ENCODE peak calls at places on chromosomes 7 and 10, in seven cellular contexts. One of them, this sample, is unnamed.

GRCh38 chr7:25619963-25620799 is 391.9 kb upstream of the NPVF start:
- DNase-seq in CD8-positive, alpha-beta memory T cell: no peak
- DNase-seq in colonic mucosa: no peak
- DNase-seq in ovary: no peak
- DNase-seq in A673: peak; percentile 82
- DNase-seq in IMR-90: no peak
- DNase-seq in sigmoid colon: no peak
- DNase-seq in this sample: no peak

GRCh38 chr10:8873310-8873709 is 818.8 kb downstream of the GATA3 start:
- DNase-seq in ovary: no peak
- DNase-seq in sigmoid colon: no peak
- DNase-seq in IMR-90: no peak
- DNase-seq in colonic mucosa: no peak
- DNase-seq in CD8-positive, alpha-beta memory T cell: no peak
- DNase-seq in A673: peak; percentile 11
- DNase-seq in this sample: no peak

GRCh38 chr7:3280445-3280844 is 20.6 kb upstream of the SDK1 start:
- DNase-seq in IMR-90: peak; percentile 42
- DNase-seq in CD8-positive, alpha-beta memory T cell: no peak
- DNase-seq in sigmoid colon: peak; percentile 81
- DNase-seq in A673: no peak
- DNase-seq in ovary: no peak
- DNase-seq in colonic mucosa: no peak
- DNase-seq in this sample: no peak

GRCh38 chr10:33327750-33328149 is 6.7 kb downstream of the NRP1 start:
- DNase-seq in CD8-positive, alpha-beta memory T cell: no peak
- DNase-seq in sigmoid colon: no peak
- DNase-seq in A673: peak; percentile 61
- DNase-seq in colonic mucosa: no peak
- DNase-seq in ovary: no peak
- DNase-seq in IMR-90: peak; percentile 47
- DNase-seq in this sample: no peak

GRCh38 chr7:100991631-100992030 is 22.3 kb downstream of the MUC12 start:
- DNase-seq in A673: no peak
- DNase-seq in colonic mucosa: no peak
- DNase-seq in ovary: no peak
- DNase-seq in IMR-90: no peak
- DNase-seq in sigmoid colon: no peak
- DNase-seq in CD8-positive, alpha-beta memory T cell: no peak
- DNase-seq in this sample: no peak

GRCh38 chr10:22648547-22648961 is 65.8 kb downstream of the PIP4K2A start:
- DNase-seq in ovary: no peak
- DNase-seq in CD8-positive, alpha-beta memory T cell: no peak
- DNase-seq in IMR-90: peak; percentile 46
- DNase-seq in colonic mucosa: no peak
- DNase-seq in A673: peak; percentile 79
- DNase-seq in sigmoid colon: no peak
- DNase-seq in this sample: no peak

GRCh38 chr7:86598311-86598710 is 45.4 kb upstream of the GRM3 start:
- DNase-seq in ovary: no peak
- DNase-seq in colonic mucosa: peak; percentile 26
- DNase-seq in A673: peak; percentile 39
- DNase-seq in CD8-positive, alpha-beta memory T cell: no peak
- DNase-seq in IMR-90: no peak
- DNase-seq in sigmoid colon: no peak
- DNase-seq in this sample: no peak

GRCh38 chr10:8137272-8137680 is 82.8 kb downstream of the GATA3 start:
- DNase-seq in A673: no peak
- DNase-seq in ovary: no peak
- DNase-seq in colonic mucosa: no peak
- DNase-seq in CD8-positive, alpha-beta memory T cell: peak; percentile 15
- DNase-seq in IMR-90: no peak
- DNase-seq in sigmoid colon: no peak
- DNase-seq in this sample: no peak

GRCh38 chr7:15947749-15948148 is 261.3 kb upstream of the MEOX2 start:
- DNase-seq in colonic mucosa: no peak
- DNase-seq in IMR-90: no peak
- DNase-seq in A673: no peak
- DNase-seq in ovary: no peak
- DNase-seq in CD8-positive, alpha-beta memory T cell: no peak
- DNase-seq in sigmoid colon: no peak
- DNase-seq in this sample: no peak

GRCh38 chr10:46042527-46042926 is 3.5 kb downstream of the MSMB start:
- DNase-seq in IMR-90: no peak
- DNase-seq in colonic mucosa: no peak
- DNase-seq in CD8-positive, alpha-beta memory T cell: no peak
- DNase-seq in A673: no peak
- DNase-seq in sigmoid colon: no peak
- DNase-seq in ovary: no peak
- DNase-seq in this sample: no peak

GRCh38 chr10:92010026-92010713 is 86.6 kb downstream of the BTAF1 start:
- DNase-seq in ovary: no peak
- DNase-seq in A673: no peak
- DNase-seq in sigmoid colon: no peak
- DNase-seq in colonic mucosa: no peak
- DNase-seq in IMR-90: no peak
- DNase-seq in CD8-positive, alpha-beta memory T cell: no peak
- DNase-seq in this sample: no peak

GRCh38 chr7:106659963-106660861 is 746 bp downstream of the CCDC71L start:
- DNase-seq in A673: peak; percentile 82
- DNase-seq in sigmoid colon: peak; percentile 86
- DNase-seq in ovary: peak; percentile 76
- DNase-seq in colonic mucosa: peak; percentile 81
- DNase-seq in CD8-positive, alpha-beta memory T cell: peak; percentile 71
- DNase-seq in IMR-90: peak; percentile 74
- DNase-seq in this sample: peak; percentile 71

GRCh38 chr10:34808789-34809745 is 6.0 kb downstream of the PARD3 start:
- DNase-seq in ovary: peak; percentile 38
- DNase-seq in A673: peak; percentile 24
- DNase-seq in sigmoid colon: peak; percentile 78
- DNase-seq in CD8-positive, alpha-beta memory T cell: no peak
- DNase-seq in IMR-90: peak; percentile 43
- DNase-seq in colonic mucosa: peak; percentile 38
- DNase-seq in this sample: no peak

GRCh38 chr10:123270221-123270620 is 116.0 kb downstream of the BUB3 start:
- DNase-seq in ovary: no peak
- DNase-seq in IMR-90: peak; percentile 25
- DNase-seq in sigmoid colon: no peak
- DNase-seq in CD8-positive, alpha-beta memory T cell: no peak
- DNase-seq in A673: no peak
- DNase-seq in colonic mucosa: no peak
- DNase-seq in this sample: no peak

GRCh38 chr10:132400041-132400546 is 3.1 kb downstream of the PWWP2B start:
- DNase-seq in CD8-positive, alpha-beta memory T cell: no peak
- DNase-seq in sigmoid colon: peak; percentile 65
- DNase-seq in ovary: no peak
- DNase-seq in A673: no peak
- DNase-seq in colonic mucosa: no peak
- DNase-seq in IMR-90: no peak
- DNase-seq in this sample: no peak

GRCh38 chr10:132400547-132401151 is 3.6 kb downstream of the PWWP2B start:
- DNase-seq in sigmoid colon: peak; percentile 64
- DNase-seq in ovary: peak; percentile 32
- DNase-seq in colonic mucosa: no peak
- DNase-seq in IMR-90: no peak
- DNase-seq in A673: no peak
- DNase-seq in CD8-positive, alpha-beta memory T cell: no peak
- DNase-seq in this sample: no peak

GRCh38 chr10:132397671-132398565 is 918 bp downstream of the PWWP2B start:
- DNase-seq in colonic mucosa: peak; percentile 67
- DNase-seq in IMR-90: peak; percentile 47
- DNase-seq in ovary: peak; percentile 70
- DNase-seq in A673: peak; percentile 49
- DNase-seq in CD8-positive, alpha-beta memory T cell: no peak
- DNase-seq in sigmoid colon: peak; percentile 81
- DNase-seq in this sample: peak; percentile 59

GRCh38 chr10:132398566-132398991 is 1.6 kb downstream of the PWWP2B start:
- DNase-seq in IMR-90: no peak
- DNase-seq in ovary: peak; percentile 49
- DNase-seq in colonic mucosa: no peak
- DNase-seq in A673: no peak
- DNase-seq in CD8-positive, alpha-beta memory T cell: no peak
- DNase-seq in sigmoid colon: peak; percentile 70
- DNase-seq in this sample: no peak

DNA sequence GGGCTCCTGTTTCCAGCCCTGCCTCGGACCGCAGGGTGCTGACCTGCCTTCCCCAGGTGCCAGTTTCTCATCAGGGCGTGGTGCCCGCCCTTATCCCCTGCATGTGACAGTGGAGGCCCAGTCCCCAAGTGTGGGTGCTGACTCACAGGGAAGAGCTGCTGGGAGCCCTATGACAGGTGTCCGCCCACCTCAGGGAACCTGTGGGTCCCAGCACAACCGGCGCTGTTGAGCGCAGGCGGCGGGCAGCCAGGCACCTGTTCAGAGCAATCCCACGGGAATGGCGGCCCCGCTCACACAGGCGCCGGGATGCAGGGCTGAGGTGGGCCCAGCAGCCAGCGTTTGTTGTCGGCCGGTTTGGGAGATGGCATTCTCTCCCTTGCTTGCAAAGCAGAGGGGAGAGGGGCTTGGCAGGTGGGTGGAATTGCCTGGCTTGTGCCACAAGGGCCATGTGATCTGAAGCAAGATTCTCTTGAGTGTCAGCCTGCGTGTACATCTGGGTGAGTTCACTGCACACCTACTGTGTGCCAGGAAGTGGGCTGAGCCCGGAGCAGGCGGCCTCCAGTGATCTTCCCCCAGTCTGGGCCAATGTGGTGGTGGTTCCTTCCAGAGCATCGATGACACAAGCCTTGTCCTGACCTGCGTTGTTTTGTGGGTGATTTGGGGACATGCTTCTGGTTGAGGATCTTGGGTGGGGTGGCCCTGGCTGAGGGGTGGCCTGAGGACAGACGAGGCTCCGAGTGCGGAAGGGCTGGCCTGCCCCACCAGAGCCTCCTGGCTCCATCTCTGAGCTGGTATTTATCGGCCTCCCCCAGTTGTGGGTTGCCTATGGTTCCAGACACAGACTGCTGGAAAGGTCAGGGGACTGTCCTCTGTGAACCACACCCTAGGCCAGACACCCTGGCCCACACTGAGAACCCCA is 2.4 kb downstream of the PWWP2B start:
- DNase-seq in CD8-positive, alpha-beta memory T cell: no peak
- DNase-seq in ovary: peak; percentile 34
- DNase-seq in colonic mucosa: peak; percentile 83
- DNase-seq in sigmoid colon: peak; percentile 27
- DNase-seq in IMR-90: no peak
- DNase-seq in A673: no peak
- DNase-seq in this sample: no peak
- H3K4me1 ChIP-seq in CD8-positive, alpha-beta memory T cell: peaks cover 17% of the 10 kb centered on the region
- H3K4me1 ChIP-seq in ovary: peaks cover 11% of the 10 kb centered on the region
- H3K4me1 ChIP-seq in colonic mucosa: peaks cover 45% of the 10 kb centered on the region
- H3K4me1 ChIP-seq in sigmoid colon: peaks cover 51% of the 10 kb centered on the region
- H3K4me1 ChIP-seq in IMR-90: peaks cover 13% of the 10 kb centered on the region
- H3K4me1 ChIP-seq in A673: peaks cover 17% of the 10 kb centered on the region
- H3K4me1 ChIP-seq in this sample: peaks cover 8% of the 10 kb centered on the region

GRCh38 chr10:68086011-68086410 is 10.9 kb upstream of the HERC4 start:
- DNase-seq in ovary: no peak
- DNase-seq in colonic mucosa: no peak
- DNase-seq in IMR-90: no peak
- DNase-seq in sigmoid colon: no peak
- DNase-seq in A673: peak; percentile 28
- DNase-seq in CD8-positive, alpha-beta memory T cell: no peak
- DNase-seq in this sample: no peak
- H3K4me3 ChIP-seq in ovary: no peak overlapping the region
- H3K4me3 ChIP-seq in colonic mucosa: no peak overlapping the region
- H3K4me3 ChIP-seq in IMR-90: no peak overlapping the region
- H3K4me3 ChIP-seq in sigmoid colon: no peak overlapping the region
- H3K4me3 ChIP-seq in A673: no peak overlapping the region
- H3K4me3 ChIP-seq in CD8-positive, alpha-beta memory T cell: no peak overlapping the region
- H3K4me3 ChIP-seq in this sample: no peak overlapping the region

GRCh38 chr10:112912441-112912911 is 37.6 kb upstream of the TCF7L2 start:
- DNase-seq in IMR-90: peak; percentile 25
- DNase-seq in A673: peak; percentile 32
- DNase-seq in sigmoid colon: peak; percentile 67
- DNase-seq in ovary: no peak
- DNase-seq in colonic mucosa: no peak
- DNase-seq in CD8-positive, alpha-beta memory T cell: no peak
- DNase-seq in this sample: peak; percentile 7

GRCh38 chr10:112915590-112916572 is 34.2 kb upstream of the TCF7L2 start:
- DNase-seq in A673: no peak
- DNase-seq in colonic mucosa: peak; percentile 86
- DNase-seq in ovary: no peak
- DNase-seq in sigmoid colon: no peak
- DNase-seq in CD8-positive, alpha-beta memory T cell: no peak
- DNase-seq in IMR-90: peak; percentile 51
- DNase-seq in this sample: no peak

GRCh38 chr10:112913661-112914287 is 36.3 kb upstream of the TCF7L2 start:
- DNase-seq in sigmoid colon: no peak
- DNase-seq in ovary: no peak
- DNase-seq in colonic mucosa: peak; percentile 67
- DNase-seq in IMR-90: no peak
- DNase-seq in A673: no peak
- DNase-seq in CD8-positive, alpha-beta memory T cell: no peak
- DNase-seq in this sample: peak; percentile 26

GRCh38 chr10:112913255-112913654 is 36.8 kb upstream of the TCF7L2 start:
- DNase-seq in colonic mucosa: no peak
- DNase-seq in A673: no peak
- DNase-seq in IMR-90: no peak
- DNase-seq in CD8-positive, alpha-beta memory T cell: no peak
- DNase-seq in ovary: no peak
- DNase-seq in sigmoid colon: no peak
- DNase-seq in this sample: no peak

GRCh38 chr10:112914288-112914952 is 35.6 kb upstream of the TCF7L2 start:
- DNase-seq in ovary: no peak
- DNase-seq in IMR-90: no peak
- DNase-seq in colonic mucosa: no peak
- DNase-seq in sigmoid colon: no peak
- DNase-seq in A673: no peak
- DNase-seq in CD8-positive, alpha-beta memory T cell: no peak
- DNase-seq in this sample: peak; percentile 39
- H3K4me1 ChIP-seq in ovary: no peaks in the 10 kb centered on the region
- H3K4me1 ChIP-seq in IMR-90: peaks cover under 1% of the 10 kb centered on the region
- H3K4me1 ChIP-seq in colonic mucosa: no peaks in the 10 kb centered on the region
- H3K4me1 ChIP-seq in sigmoid colon: no peaks in the 10 kb centered on the region
- H3K4me1 ChIP-seq in A673: no peaks in the 10 kb centered on the region
- H3K4me1 ChIP-seq in CD8-positive, alpha-beta memory T cell: no peaks in the 10 kb centered on the region
- H3K4me1 ChIP-seq in this sample: peaks cover 28% of the 10 kb centered on the region

GRCh38 chr7:27156901-27157716 is 634 bp upstream of the HOXA7 start:
- DNase-seq in sigmoid colon: peak; percentile 74
- DNase-seq in CD8-positive, alpha-beta memory T cell: no peak
- DNase-seq in A673: no peak
- DNase-seq in ovary: peak; percentile 31
- DNase-seq in colonic mucosa: no peak
- DNase-seq in IMR-90: no peak
- DNase-seq in this sample: peak; percentile 45
- H3K4me3 ChIP-seq in sigmoid colon: peak overlapping the region; percentile 63
- H3K4me3 ChIP-seq in CD8-positive, alpha-beta memory T cell: no peak overlapping the region
- H3K4me3 ChIP-seq in A673: peak overlapping the region; percentile 49
- H3K4me3 ChIP-seq in ovary: peak overlapping the region; percentile 61
- H3K4me3 ChIP-seq in colonic mucosa: peak overlapping the region; percentile 49
- H3K4me3 ChIP-seq in IMR-90: peak overlapping the region; percentile 69
- H3K4me3 ChIP-seq in this sample: peak overlapping the region; percentile 70